ENCODE peak calls at places on chromosome 1, in five cellular contexts. One of them, this sample, is unnamed. For H3K36me3, the result is how much of the 10 kb centered on the place peaks cover.

GRCh38 chr1:179298952-179299351 is 5.4 kb downstream of the SOAT1 start:
- DNase-seq in psoas muscle: no peak
- DNase-seq in tibial nerve: no peak
- DNase-seq in left ventricle myocardium inferior: no peak
- DNase-seq in mammary epithelial cell: no peak
- DNase-seq in this sample: no peak

GRCh38 chr1:221347706-221348105 is 394.2 kb downstream of the DUSP10 start:
- DNase-seq in psoas muscle: no peak
- DNase-seq in tibial nerve: no peak
- DNase-seq in left ventricle myocardium inferior: no peak
- DNase-seq in mammary epithelial cell: peak
- DNase-seq in this sample: peak

GRCh38 chr1:21783679-21784603 is 992 bp upstream of the USP48 start:
- DNase-seq in psoas muscle: peak
- DNase-seq in tibial nerve: no peak
- DNase-seq in left ventricle myocardium inferior: no peak
- DNase-seq in mammary epithelial cell: no peak
- DNase-seq in this sample: no peak

GRCh38 chr1:153697191-153697872 is 18.8 kb downstream of the NPR1 start:
- DNase-seq in psoas muscle: peak
- DNase-seq in tibial nerve: no peak
- DNase-seq in left ventricle myocardium inferior: peak
- DNase-seq in mammary epithelial cell: no peak
- DNase-seq in this sample: peak

GRCh38 chr1:116345830-116346229 is 27.2 kb upstream of the ATP1A1 start:
- DNase-seq in psoas muscle: no peak
- DNase-seq in tibial nerve: no peak
- DNase-seq in left ventricle myocardium inferior: no peak
- DNase-seq in mammary epithelial cell: no peak
- DNase-seq in this sample: no peak

GRCh38 chr1:24318988-24319863 is at the start of gene GRHL3:
- DNase-seq in psoas muscle: no peak
- DNase-seq in tibial nerve: no peak
- DNase-seq in left ventricle myocardium inferior: no peak
- DNase-seq in mammary epithelial cell: peak
- DNase-seq in this sample: peak

GRCh38 chr1:164308101-164308500 is 250.9 kb upstream of the PBX1 start:
- DNase-seq in psoas muscle: no peak
- DNase-seq in tibial nerve: no peak
- DNase-seq in left ventricle myocardium inferior: no peak
- DNase-seq in mammary epithelial cell: no peak
- DNase-seq in this sample: no peak

GRCh38 chr1:221664253-221664652 is 77.6 kb downstream of the DUSP10 start:
- DNase-seq in psoas muscle: no peak
- DNase-seq in tibial nerve: no peak
- DNase-seq in left ventricle myocardium inferior: no peak
- DNase-seq in mammary epithelial cell: no peak
- DNase-seq in this sample: peak

GRCh38 chr1:168443356-168443755 is 100.4 kb downstream of the XCL2 start:
- DNase-seq in psoas muscle: no peak
- DNase-seq in tibial nerve: no peak
- DNase-seq in left ventricle myocardium inferior: no peak
- DNase-seq in mammary epithelial cell: no peak
- DNase-seq in this sample: no peak

DNA sequence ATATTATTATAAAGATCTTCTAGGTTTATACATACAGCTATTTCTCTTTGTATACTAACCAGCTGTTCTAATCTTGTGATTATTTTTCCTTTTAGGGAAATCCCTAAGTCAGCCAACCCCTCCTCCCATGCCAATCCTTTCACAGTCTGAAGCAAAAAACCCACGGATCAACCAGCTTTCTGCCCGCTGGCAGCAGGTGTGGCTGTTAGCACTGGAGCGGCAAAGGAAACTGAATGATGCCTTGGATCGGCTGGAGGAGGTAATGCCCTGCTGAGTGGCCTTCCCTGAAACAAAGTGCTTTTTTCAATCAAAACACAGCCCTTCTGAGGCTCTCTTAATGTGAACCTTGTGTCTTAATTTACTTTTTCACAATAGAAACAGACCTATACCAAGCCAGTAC is 32.4 kb upstream of the BMP8A start:
- DNase-seq in psoas muscle: no peak
- DNase-seq in tibial nerve: no peak
- DNase-seq in left ventricle myocardium inferior: no peak
- DNase-seq in mammary epithelial cell: no peak
- DNase-seq in this sample: no peak
- H3K36me3 ChIP-seq in psoas muscle: under half
- H3K36me3 ChIP-seq in tibial nerve: under half
- H3K36me3 ChIP-seq in left ventricle myocardium inferior: half or more
- H3K36me3 ChIP-seq in mammary epithelial cell: under half
- H3K36me3 ChIP-seq in this sample: under half

DNA sequence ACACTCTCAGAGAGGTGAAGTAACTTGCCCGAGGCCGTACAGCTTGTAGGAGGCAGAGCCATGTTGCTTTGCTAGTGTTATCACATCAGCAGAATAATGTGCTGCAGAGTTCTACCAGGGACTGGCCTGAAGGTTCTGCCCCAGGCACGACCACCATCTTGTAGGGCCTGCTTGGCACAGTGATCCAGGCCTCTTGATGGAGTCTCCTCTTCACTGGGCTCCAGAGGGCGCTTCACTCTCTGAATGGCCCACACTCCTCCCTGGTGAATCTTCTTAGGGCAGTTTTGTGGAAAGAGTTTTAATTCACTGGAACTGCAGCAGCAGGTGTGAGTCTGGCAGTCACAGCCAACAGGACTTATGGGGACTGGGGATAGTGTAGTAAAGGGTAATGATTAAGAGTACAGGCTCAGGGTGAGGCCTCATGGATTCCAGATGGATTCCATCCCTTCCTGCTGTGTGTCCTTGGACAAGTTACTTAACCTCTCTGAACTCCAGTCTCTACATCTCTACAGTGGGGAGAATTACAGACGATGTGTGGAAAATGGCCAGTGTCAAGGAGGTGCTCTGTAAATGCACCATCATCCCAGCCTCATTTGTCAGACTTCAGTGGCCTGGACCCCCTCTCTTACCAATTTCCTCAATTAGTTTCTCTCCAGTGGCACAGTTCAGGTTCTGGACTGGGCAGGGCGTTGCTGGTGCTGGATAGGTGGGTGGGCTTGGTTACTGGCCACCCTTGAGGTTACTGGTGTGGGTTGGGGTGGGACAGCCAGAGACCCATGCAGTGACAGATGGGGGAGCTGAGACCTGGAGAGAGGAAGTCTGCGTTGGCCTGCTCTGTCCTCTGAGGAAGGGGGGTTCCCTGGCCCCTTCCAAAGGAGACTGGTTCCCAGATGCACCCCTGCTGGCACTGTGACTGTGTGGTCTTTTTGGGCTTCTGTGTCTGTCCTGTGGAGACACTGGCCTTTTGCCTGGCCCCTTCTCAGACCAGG is 45.9 kb upstream of the CSF3R start:
- DNase-seq in psoas muscle: no peak
- DNase-seq in tibial nerve: no peak
- DNase-seq in left ventricle myocardium inferior: no peak
- DNase-seq in mammary epithelial cell: no peak
- DNase-seq in this sample: no peak
- TF ChIP-seq CTCF in psoas muscle: no peak
- TF ChIP-seq CTCF in tibial nerve: no peak
- TF ChIP-seq CTCF in left ventricle myocardium inferior: no peak
- TF ChIP-seq CTCF in mammary epithelial cell: no peak
- TF ChIP-seq CTCF in this sample: no peak

DNA sequence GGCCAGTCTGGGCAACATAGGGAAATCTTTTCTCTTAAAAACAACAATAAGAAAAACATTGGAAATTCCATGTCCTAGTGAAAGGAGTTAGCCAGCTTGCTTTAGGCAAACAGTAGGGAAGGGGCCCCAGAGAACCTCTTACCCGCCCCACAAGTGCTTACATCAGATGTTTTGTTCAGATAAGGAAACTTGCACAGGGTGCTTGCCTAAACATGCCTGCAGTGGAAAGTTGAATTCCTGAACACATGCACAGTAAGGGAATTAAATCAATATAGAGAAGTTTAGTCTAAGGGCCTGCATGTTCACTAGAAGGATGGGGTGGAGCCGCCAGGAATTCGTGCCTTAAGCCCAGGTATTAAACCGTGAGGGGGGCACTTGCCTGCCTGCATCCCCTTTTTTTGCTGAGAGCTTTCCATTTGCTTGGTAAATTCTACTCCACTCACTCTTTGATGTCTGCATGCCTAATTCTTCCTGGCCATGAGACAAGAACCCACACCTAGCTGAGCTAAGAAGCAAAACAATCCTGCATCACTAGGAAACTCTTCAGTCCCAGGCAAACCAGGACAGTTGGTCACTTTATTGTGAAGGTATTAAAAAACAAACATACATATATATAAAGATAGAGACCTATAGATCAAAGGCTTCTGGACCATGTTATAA is 499.0 kb downstream of the SIPA1L2 start:
- DNase-seq in psoas muscle: no peak
- DNase-seq in tibial nerve: no peak
- DNase-seq in left ventricle myocardium inferior: no peak
- DNase-seq in mammary epithelial cell: peak
- DNase-seq in this sample: peak
- H3K36me3 ChIP-seq in psoas muscle: under half
- H3K36me3 ChIP-seq in tibial nerve: under half
- H3K36me3 ChIP-seq in left ventricle myocardium inferior: under half
- H3K36me3 ChIP-seq in mammary epithelial cell: under half
- H3K36me3 ChIP-seq in this sample: under half

GRCh38 chr1:46529031-46529630 is 22.3 kb downstream of the KNCN start:
- DNase-seq in psoas muscle: no peak
- DNase-seq in tibial nerve: no peak
- DNase-seq in left ventricle myocardium inferior: no peak
- DNase-seq in mammary epithelial cell: peak
- DNase-seq in this sample: peak

GRCh38 chr1:46527474-46528296 is 23.8 kb downstream of the KNCN start:
- DNase-seq in psoas muscle: peak
- DNase-seq in tibial nerve: peak
- DNase-seq in left ventricle myocardium inferior: peak
- DNase-seq in mammary epithelial cell: peak
- DNase-seq in this sample: peak

GRCh38 chr1:46526689-46527291 is 24.7 kb downstream of the KNCN start:
- DNase-seq in psoas muscle: no peak
- DNase-seq in tibial nerve: no peak
- DNase-seq in left ventricle myocardium inferior: no peak
- DNase-seq in mammary epithelial cell: no peak
- DNase-seq in this sample: no peak

GRCh38 chr1:46530311-46530710 is 21.1 kb downstream of the KNCN start:
- DNase-seq in psoas muscle: no peak
- DNase-seq in tibial nerve: no peak
- DNase-seq in left ventricle myocardium inferior: no peak
- DNase-seq in mammary epithelial cell: no peak
- DNase-seq in this sample: no peak

GRCh38 chr1:46528297-46528955 is 23.0 kb downstream of the KNCN start:
- DNase-seq in psoas muscle: no peak
- DNase-seq in tibial nerve: no peak
- DNase-seq in left ventricle myocardium inferior: no peak
- DNase-seq in mammary epithelial cell: no peak
- DNase-seq in this sample: no peak
- TF ChIP-seq CTCF in psoas muscle: no peak
- TF ChIP-seq CTCF in tibial nerve: no peak
- TF ChIP-seq CTCF in left ventricle myocardium inferior: peak
- TF ChIP-seq CTCF in mammary epithelial cell: no peak
- TF ChIP-seq CTCF in this sample: no peak

GRCh38 chr1:55107111-55107510 is 67.8 kb downstream of the PCSK9 start:
- DNase-seq in psoas muscle: no peak
- DNase-seq in tibial nerve: no peak
- DNase-seq in left ventricle myocardium inferior: no peak
- DNase-seq in mammary epithelial cell: no peak
- DNase-seq in this sample: no peak

GRCh38 chr1:55107989-55108388 is 68.6 kb downstream of the PCSK9 start:
- DNase-seq in psoas muscle: no peak
- DNase-seq in tibial nerve: no peak
- DNase-seq in left ventricle myocardium inferior: no peak
- DNase-seq in mammary epithelial cell: no peak
- DNase-seq in this sample: no peak

GRCh38 chr1:55103891-55104290 is 64.5 kb downstream of the PCSK9 start:
- DNase-seq in psoas muscle: no peak
- DNase-seq in tibial nerve: no peak
- DNase-seq in left ventricle myocardium inferior: no peak
- DNase-seq in mammary epithelial cell: no peak
- DNase-seq in this sample: no peak
- H3K36me3 ChIP-seq in psoas muscle: under half
- H3K36me3 ChIP-seq in tibial nerve: under half
- H3K36me3 ChIP-seq in left ventricle myocardium inferior: half or more
- H3K36me3 ChIP-seq in mammary epithelial cell: under half
- H3K36me3 ChIP-seq in this sample: under half

DNA sequence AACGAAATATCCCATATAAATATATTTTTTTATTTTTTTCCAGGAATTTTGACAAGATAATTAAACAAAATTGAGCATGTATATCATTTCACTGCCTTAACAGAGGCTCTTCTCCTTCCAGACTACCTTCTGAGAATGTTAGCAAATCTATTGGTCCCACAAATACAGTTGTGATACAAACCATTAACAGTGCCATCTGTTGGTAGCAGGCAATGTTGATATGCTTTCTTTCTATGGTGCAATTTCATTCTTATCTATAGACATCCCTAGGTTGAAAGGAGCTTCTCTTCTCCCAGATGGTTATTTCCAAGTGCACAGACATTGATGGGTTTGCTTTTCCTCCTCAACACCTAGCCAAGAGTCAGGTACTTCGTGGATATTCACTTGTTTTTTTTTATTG is 303.6 kb downstream of the USH2A start:
- DNase-seq in psoas muscle: no peak
- DNase-seq in tibial nerve: no peak
- DNase-seq in left ventricle myocardium inferior: no peak
- DNase-seq in mammary epithelial cell: peak
- DNase-seq in this sample: peak
- TF ChIP-seq CTCF in psoas muscle: no peak
- TF ChIP-seq CTCF in tibial nerve: no peak
- TF ChIP-seq CTCF in left ventricle myocardium inferior: peak
- TF ChIP-seq CTCF in mammary epithelial cell: peak
- TF ChIP-seq CTCF in this sample: peak

GRCh38 chr1:3433596-3434320 is 20.7 kb upstream of the ARHGEF16 start:
- DNase-seq in psoas muscle: peak
- DNase-seq in tibial nerve: no peak
- DNase-seq in left ventricle myocardium inferior: no peak
- DNase-seq in mammary epithelial cell: no peak
- DNase-seq in this sample: no peak

GRCh38 chr1:3434406-3435110 is 19.9 kb upstream of the ARHGEF16 start:
- DNase-seq in psoas muscle: peak
- DNase-seq in tibial nerve: no peak
- DNase-seq in left ventricle myocardium inferior: no peak
- DNase-seq in mammary epithelial cell: no peak
- DNase-seq in this sample: no peak

GRCh38 chr1:3436451-3436850 is 18.0 kb upstream of the ARHGEF16 start:
- DNase-seq in psoas muscle: no peak
- DNase-seq in tibial nerve: no peak
- DNase-seq in left ventricle myocardium inferior: no peak
- DNase-seq in mammary epithelial cell: no peak
- DNase-seq in this sample: no peak

GRCh38 chr1:3436901-3437300 is 17.6 kb upstream of the ARHGEF16 start:
- DNase-seq in psoas muscle: peak
- DNase-seq in tibial nerve: no peak
- DNase-seq in left ventricle myocardium inferior: no peak
- DNase-seq in mammary epithelial cell: no peak
- DNase-seq in this sample: no peak

DNA sequence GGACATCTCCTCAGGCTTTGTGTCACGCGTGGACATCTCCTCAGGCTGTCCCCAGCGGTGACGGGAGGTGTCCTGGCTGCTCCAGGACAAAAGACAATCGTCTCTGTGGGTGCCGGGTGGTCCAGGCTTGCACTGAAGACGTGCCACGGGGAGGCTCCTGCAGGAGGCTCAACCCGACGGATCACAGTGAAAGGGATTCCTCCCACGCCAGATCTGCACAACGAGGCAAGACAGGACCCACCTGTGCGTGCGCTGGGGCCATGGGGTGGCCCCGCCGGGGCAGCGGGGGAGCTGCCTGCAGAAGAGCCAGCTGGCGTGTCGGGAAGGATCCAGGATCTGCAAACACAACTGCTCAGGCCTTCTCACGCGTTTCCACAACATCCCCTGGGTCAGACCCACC is 18.8 kb upstream of the ARHGEF16 start:
- DNase-seq in psoas muscle: peak
- DNase-seq in tibial nerve: no peak
- DNase-seq in left ventricle myocardium inferior: no peak
- DNase-seq in mammary epithelial cell: no peak
- DNase-seq in this sample: no peak
- H3K36me3 ChIP-seq in psoas muscle: under half
- H3K36me3 ChIP-seq in tibial nerve: under half
- H3K36me3 ChIP-seq in left ventricle myocardium inferior: under half
- H3K36me3 ChIP-seq in mammary epithelial cell: under half
- H3K36me3 ChIP-seq in this sample: under half